ENCODE peak calls at places on chromosomes 1 and 21, in ten cellular contexts. A is HS-27A; U is BE2C; J is naive thymus-derived CD8-positive, alpha-beta T cell; K is MM.1S; C is CD8-positive, alpha-beta T cell; E is activated T-cell treated with anti-CD3 and anti-CD28 coated beads, Interleukin-2, amount 50 U/mL, for 72 hours; G is KBM-7; B is immature natural killer cell; X is AG08396. N is an unnamed sample.

GRCh38 chr1:42963378-42964005 is 4.8 kb upstream of the SLC2A1 start:
- DNase-seq in X (peak; percentile 76), E (no peak), G (no peak), U (no peak), A (no peak), J (no peak), B (no peak), K (no peak), C (no peak), N (no peak)

GRCh38 chr1:61674221-61674620 is 50.7 kb downstream of the TM2D1 start:
- DNase-seq in A (no peak), K (no peak), X (no peak), J (no peak), U (no peak), B (no peak), C (no peak), E (no peak), G (no peak), N (no peak)

GRCh38 chr1:3881191-3881475 is 18.9 kb downstream of the C1orf174 start:
- DNase-seq in A (no peak), X (no peak), G (no peak), C (no peak), J (no peak), B (no peak), U (no peak), K (no peak), E (no peak), N (no peak)

GRCh38 chr1:67166196-67166595 is at the start of gene IL23R:
- DNase-seq in E (peak; percentile 68), A (no peak), B (peak; percentile 23), U (no peak), K (no peak), J (no peak), G (no peak), X (no peak), C (no peak), N (no peak)

GRCh38 chr1:20703124-20703756 is 14.6 kb downstream of the KIF17 start:
- DNase-seq in J (no peak), G (no peak), K (no peak), U (no peak), X (no peak), A (no peak), C (no peak), E (no peak), B (no peak), N (no peak)

GRCh38 chr1:114320586-114320985 is 166.9 kb upstream of the SYT6 start:
- DNase-seq in G (no peak), A (peak; percentile 94), K (no peak), C (no peak), B (no peak), E (no peak), X (peak; percentile 74), U (no peak), J (no peak), N (no peak)

GRCh38 chr1:29256979-29257804 is 20.9 kb downstream of the PTPRU start:
- DNase-seq in E (no peak), U (peak; percentile 77), K (no peak), X (no peak), B (no peak), C (no peak), G (no peak), J (no peak), A (no peak), N (no peak)

GRCh38 chr1:173474097-173474779 is 2.9 kb upstream of the PRDX6 start:
- DNase-seq in G (no peak), C (no peak), U (no peak), E (no peak), J (no peak), A (no peak), K (no peak), B (no peak), X (no peak), N (no peak)

GRCh38 chr1:40769815-40770214 is 13.8 kb upstream of the KCNQ4 start:
- DNase-seq in G (no peak), K (no peak), B (no peak), C (no peak), J (no peak), E (no peak), X (no peak), A (no peak), U (no peak), N (no peak)

GRCh38 chr1:39110325-39110851 is 84.2 kb downstream of the NDUFS5 start:
- DNase-seq in J (no peak), B (no peak), A (no peak), E (no peak), U (no peak), G (no peak), X (peak; percentile 74), K (no peak), C (no peak), N (no peak)

GRCh38 chr1:167650266-167651160 is 20.5 kb downstream of the RCSD1 start:
- DNase-seq in E (no peak), J (no peak), G (peak; percentile 80), C (no peak), U (no peak), B (peak; percentile 50), K (peak; percentile 76), A (no peak), X (no peak), N (no peak)

GRCh38 chr1:58924016-58924565 is 140.2 kb upstream of the JUN start:
- DNase-seq in A (no peak), B (no peak), G (no peak), X (no peak), U (no peak), J (no peak), C (no peak), E (no peak), K (no peak), N (no peak)

GRCh38 chr1:33424205-33424604 is 6.7 kb downstream of the PHC2 start:
- DNase-seq in C (no peak), U (no peak), J (no peak), X (no peak), K (no peak), B (no peak), E (no peak), A (no peak), G (no peak), N (no peak)

GRCh38 chr1:54575161-54575560 is 27.1 kb downstream of the ACOT11 start:
- DNase-seq in J (no peak), C (no peak), E (no peak), B (no peak), U (no peak), G (no peak), A (no peak), K (no peak), X (no peak), N (no peak)

GRCh38 chr1:234302334-234302962 is 70.8 kb upstream of the COA6 start:
- DNase-seq in E (no peak), X (no peak), C (no peak), K (no peak), U (no peak), B (no peak), G (peak; percentile 51), J (peak; percentile 29), A (no peak), N (no peak)

GRCh38 chr1:161200992-161201827 is 957 bp upstream of the NDUFS2 start:
- DNase-seq in X (no peak), K (no peak), A (no peak), E (no peak), J (no peak), U (no peak), B (no peak), C (no peak), G (peak; percentile 62), N (peak; percentile 49)

GRCh38 chr1:21669287-21670058 is at the start of gene RAP1GAP:
- DNase-seq in B (peak; percentile 28), G (peak; percentile 39), X (peak; percentile 47), U (no peak), J (no peak), K (no peak), A (no peak), E (peak; percentile 57), C (no peak), N (peak; percentile 58)

GRCh38 chr21:33651965-33652680 is 9.8 kb downstream of the ITSN1 start:
- DNase-seq in C (no peak), A (no peak), K (no peak), E (no peak), J (no peak), U (no peak), B (no peak), G (no peak), X (no peak), N (no peak)

GRCh38 chr1:186059311-186059710 is 315.7 kb downstream of the TPR start:
- DNase-seq in C (no peak), E (no peak), K (peak; percentile 15), A (no peak), G (no peak), U (no peak), X (no peak), B (no peak), J (no peak), N (no peak)

N was measured in stomach.